ENCODE peak calls at places on chromosomes 5 and 9, in six cellular contexts. T is PC-3, O is ELR, Q is anterior cingulate cortex, X is HCEC 1CT, M is memory B cell. F is an unnamed sample.

GRCh38 chr9:135315572-135315971 is 164.0 kb upstream of the PPP1R26 start:
- DNase-seq in T (no peak), O (no peak), Q (no peak), X (no peak), M (no peak), F (no peak)

GRCh38 chr5:132300572-132301340 is 6.6 kb downstream of the SLC22A4 start:
- DNase-seq in T (no peak), O (no peak), Q (no peak), X (no peak), M (no peak), F (no peak)

GRCh38 chr9:127253446-127253845 is 11.1 kb upstream of the GARNL3 start:
- DNase-seq in T (no peak), O (no peak), Q (no peak), X (no peak), M (no peak), F (no peak)

GRCh38 chr5:124403281-124403680 is 343.2 kb downstream of the ZNF608 start:
- DNase-seq in T (no peak), O (no peak), Q (no peak), X (no peak), M (no peak), F (no peak)

GRCh38 chr9:16000826-16001225 is 448.0 kb downstream of the CCDC171 start:
- DNase-seq in T (no peak), O (peak), Q (no peak), X (peak), M (no peak), F (no peak)

GRCh38 chr5:102722930-102723329 is 32.2 kb upstream of the PAM start:
- DNase-seq in T (peak), O (peak), Q (no peak), X (peak), M (no peak), F (no peak)

GRCh38 chr5:43042626-43043399 is 2.7 kb upstream of the ANXA2R start:
- DNase-seq in T (peak), O (peak), Q (peak), X (peak), M (peak), F (no peak)

GRCh38 chr9:132977626-132978450 is 656 bp upstream of the GFI1B start:
- DNase-seq in T (peak), O (peak), Q (peak), X (peak), M (peak), F (peak)

GRCh38 chr5:84961903-84962302 is 577.2 kb upstream of the EDIL3 start:
- DNase-seq in T (no peak), O (no peak), Q (no peak), X (no peak), M (no peak), F (no peak)

GRCh38 chr9:133461975-133462374 is 2.2 kb downstream of the CACFD1 start:
- DNase-seq in T (no peak), O (no peak), Q (no peak), X (no peak), M (no peak), F (no peak)

GRCh38 chr5:174535691-174536090 is 188.7 kb upstream of the MSX2 start:
- DNase-seq in T (peak), O (peak), Q (no peak), X (peak), M (no peak), F (no peak)

GRCh38 chr5:179410291-179411160 is 65.3 kb upstream of the ADAMTS2 start:
- DNase-seq in T (no peak), O (no peak), Q (no peak), X (no peak), M (no peak), F (no peak)

GRCh38 chr9:88663766-88664419 is 128.9 kb downstream of the NXNL2 start:
- DNase-seq in T (no peak), O (no peak), Q (no peak), X (no peak), M (no peak), F (no peak)

GRCh38 chr5:172123269-172123692 is 64.7 kb downstream of the STK10 start:
- DNase-seq in T (peak), O (peak), Q (peak), X (peak), M (no peak), F (no peak)

GRCh38 chr5:91419571-91420537 is 36.7 kb upstream of the ARRDC3 start:
- DNase-seq in T (peak), O (peak), Q (peak), X (peak), M (peak), F (no peak)

GRCh38 chr9:127608104-127608966 is 3.7 kb upstream of the STXBP1 start:
- DNase-seq in T (peak), O (peak), Q (peak), X (no peak), M (peak), F (peak)

GRCh38 chr9:34403554-34404380 is 27.1 kb upstream of the MYORG start:
- DNase-seq in T (peak), O (peak), Q (peak), X (peak), M (peak), F (no peak)

GRCh38 chr5:150589791-150590601 is 50.5 kb upstream of the SYNPO start:
- DNase-seq in T (no peak), O (peak), Q (no peak), X (peak), M (no peak), F (no peak)

GRCh38 chr5:1737790-1738405 is 61.7 kb downstream of the MRPL36 start:
- DNase-seq in T (peak), O (peak), Q (no peak), X (peak), M (peak), F (peak)

GRCh38 chr9:93062364-93062763 is 3.9 kb downstream of the SUSD3 start:
- DNase-seq in T (no peak), O (no peak), Q (no peak), X (no peak), M (no peak), F (no peak)

GRCh38 chr9:114117614-114117995 is 18.5 kb upstream of the KIF12 start:
- DNase-seq in T (no peak), O (no peak), Q (no peak), X (no peak), M (no peak), F (no peak)

F was measured in GM18507.